ENCODE peak calls at places on chromosomes 16 and 17, in seven cellular contexts. One of them, this sample, is unnamed.

GRCh38 chr17:413706-414440 is 61.3 kb upstream of the RPH3AL start:
- DNase-seq in GM12878: no peak
- DNase-seq in stimulated activated CD8-positive, alpha-beta memory T cell treated with anti-CD3 and anti-CD28 coated beads, Interleukin-4, amount 100 ng/mL, for 24 hours: no peak
- DNase-seq in body of pancreas: no peak
- DNase-seq in GM19239: no peak
- DNase-seq in OCI-M1: no peak
- DNase-seq in NCI-H1694: no peak
- DNase-seq in this sample: no peak

GRCh38 chr16:65034915-65035314 is 86.9 kb downstream of the CDH11 start:
- DNase-seq in stimulated activated CD8-positive, alpha-beta memory T cell treated with anti-CD3 and anti-CD28 coated beads, Interleukin-4, amount 100 ng/mL, for 24 hours: no peak
- DNase-seq in GM12878: no peak
- DNase-seq in OCI-M1: no peak
- DNase-seq in NCI-H1694: no peak
- DNase-seq in body of pancreas: no peak
- DNase-seq in GM19239: no peak
- DNase-seq in this sample: no peak

GRCh38 chr16:17885659-17886200 is 415.0 kb upstream of the XYLT1 start:
- DNase-seq in OCI-M1: no peak
- DNase-seq in NCI-H1694: no peak
- DNase-seq in GM12878: no peak
- DNase-seq in stimulated activated CD8-positive, alpha-beta memory T cell treated with anti-CD3 and anti-CD28 coated beads, Interleukin-4, amount 100 ng/mL, for 24 hours: no peak
- DNase-seq in body of pancreas: no peak
- DNase-seq in GM19239: no peak
- DNase-seq in this sample: no peak

GRCh38 chr16:81627024-81627423 is 152.1 kb upstream of the PLCG2 start:
- DNase-seq in GM19239: no peak
- DNase-seq in body of pancreas: no peak
- DNase-seq in stimulated activated CD8-positive, alpha-beta memory T cell treated with anti-CD3 and anti-CD28 coated beads, Interleukin-4, amount 100 ng/mL, for 24 hours: no peak
- DNase-seq in OCI-M1: no peak
- DNase-seq in GM12878: no peak
- DNase-seq in NCI-H1694: no peak
- DNase-seq in this sample: no peak

GRCh38 chr16:47578573-47578972 is 117.4 kb downstream of the PHKB start:
- DNase-seq in body of pancreas: no peak
- DNase-seq in stimulated activated CD8-positive, alpha-beta memory T cell treated with anti-CD3 and anti-CD28 coated beads, Interleukin-4, amount 100 ng/mL, for 24 hours: no peak
- DNase-seq in GM12878: no peak
- DNase-seq in NCI-H1694: no peak
- DNase-seq in OCI-M1: peak
- DNase-seq in GM19239: no peak
- DNase-seq in this sample: no peak

GRCh38 chr17:9401434-9401833 is 174.2 kb downstream of the STX8 start:
- DNase-seq in stimulated activated CD8-positive, alpha-beta memory T cell treated with anti-CD3 and anti-CD28 coated beads, Interleukin-4, amount 100 ng/mL, for 24 hours: no peak
- DNase-seq in NCI-H1694: no peak
- DNase-seq in body of pancreas: no peak
- DNase-seq in OCI-M1: no peak
- DNase-seq in GM19239: no peak
- DNase-seq in GM12878: no peak
- DNase-seq in this sample: no peak

GRCh38 chr17:80693511-80693910 is 148.9 kb downstream of the RPTOR start:
- DNase-seq in stimulated activated CD8-positive, alpha-beta memory T cell treated with anti-CD3 and anti-CD28 coated beads, Interleukin-4, amount 100 ng/mL, for 24 hours: no peak
- DNase-seq in GM12878: no peak
- DNase-seq in body of pancreas: no peak
- DNase-seq in NCI-H1694: no peak
- DNase-seq in OCI-M1: no peak
- DNase-seq in GM19239: no peak
- DNase-seq in this sample: no peak

GRCh38 chr17:55264273-55264639 is 504 bp upstream of the HLF start:
- DNase-seq in stimulated activated CD8-positive, alpha-beta memory T cell treated with anti-CD3 and anti-CD28 coated beads, Interleukin-4, amount 100 ng/mL, for 24 hours: no peak
- DNase-seq in GM19239: no peak
- DNase-seq in body of pancreas: no peak
- DNase-seq in NCI-H1694: no peak
- DNase-seq in GM12878: no peak
- DNase-seq in OCI-M1: no peak
- DNase-seq in this sample: peak

GRCh38 chr17:29176500-29177351 is 3.5 kb downstream of the MYO18A start:
- DNase-seq in OCI-M1: peak
- DNase-seq in GM19239: peak
- DNase-seq in body of pancreas: peak
- DNase-seq in NCI-H1694: no peak
- DNase-seq in GM12878: no peak
- DNase-seq in stimulated activated CD8-positive, alpha-beta memory T cell treated with anti-CD3 and anti-CD28 coated beads, Interleukin-4, amount 100 ng/mL, for 24 hours: peak
- DNase-seq in this sample: peak

GRCh38 chr16:3101018-3101840 is 2.1 kb upstream of the ZSCAN10 start:
- DNase-seq in OCI-M1: peak
- DNase-seq in NCI-H1694: no peak
- DNase-seq in body of pancreas: no peak
- DNase-seq in stimulated activated CD8-positive, alpha-beta memory T cell treated with anti-CD3 and anti-CD28 coated beads, Interleukin-4, amount 100 ng/mL, for 24 hours: no peak
- DNase-seq in GM12878: no peak
- DNase-seq in GM19239: no peak
- DNase-seq in this sample: no peak

GRCh38 chr16:57270221-57271062 is 14.0 kb downstream of the PLLP start:
- DNase-seq in stimulated activated CD8-positive, alpha-beta memory T cell treated with anti-CD3 and anti-CD28 coated beads, Interleukin-4, amount 100 ng/mL, for 24 hours: no peak
- DNase-seq in NCI-H1694: no peak
- DNase-seq in GM12878: no peak
- DNase-seq in GM19239: no peak
- DNase-seq in body of pancreas: no peak
- DNase-seq in OCI-M1: no peak
- DNase-seq in this sample: no peak

GRCh38 chr16:87252269-87252970 is 64.8 kb downstream of the C16orf95 start:
- DNase-seq in stimulated activated CD8-positive, alpha-beta memory T cell treated with anti-CD3 and anti-CD28 coated beads, Interleukin-4, amount 100 ng/mL, for 24 hours: no peak
- DNase-seq in body of pancreas: no peak
- DNase-seq in GM19239: no peak
- DNase-seq in NCI-H1694: no peak
- DNase-seq in OCI-M1: no peak
- DNase-seq in GM12878: no peak
- DNase-seq in this sample: no peak

GRCh38 chr17:6067060-6067459 is 3.1 kb upstream of the WSCD1 start:
- DNase-seq in NCI-H1694: no peak
- DNase-seq in GM19239: no peak
- DNase-seq in GM12878: no peak
- DNase-seq in OCI-M1: no peak
- DNase-seq in body of pancreas: no peak
- DNase-seq in stimulated activated CD8-positive, alpha-beta memory T cell treated with anti-CD3 and anti-CD28 coated beads, Interleukin-4, amount 100 ng/mL, for 24 hours: no peak
- DNase-seq in this sample: no peak

GRCh38 chr17:58281511-58282011 is 826 bp upstream of the MPO start:
- DNase-seq in body of pancreas: no peak
- DNase-seq in NCI-H1694: no peak
- DNase-seq in GM19239: no peak
- DNase-seq in stimulated activated CD8-positive, alpha-beta memory T cell treated with anti-CD3 and anti-CD28 coated beads, Interleukin-4, amount 100 ng/mL, for 24 hours: no peak
- DNase-seq in GM12878: no peak
- DNase-seq in OCI-M1: peak
- DNase-seq in this sample: no peak

This sample was measured in adrenal gland.